ENCODE peak calls at places on chromosomes 4 and X, in five cellular contexts. T is IMR-90, H is neuronal stem cell, Q is H1, I is mesendoderm. R is an unnamed sample.

GRCh38 chrX:17859609-17860178 is 1.4 kb downstream of the RAI2 start:
- DNase-seq in T (no peak), H (no peak), I (peak), Q (no peak), R (no peak)

GRCh38 chr4:128868758-128869157 is 59.3 kb downstream of the JADE1 start:
- DNase-seq in Q (no peak), H (no peak), T (no peak), I (no peak), R (no peak)

GRCh38 chr4:57078685-57079521 is 31.3 kb downstream of the IGFBP7 start:
- DNase-seq in H (peak), Q (no peak), I (peak), T (no peak), R (peak)

GRCh38 chr4:183100827-183101226 is 1.8 kb downstream of the WWC2 start:
- DNase-seq in I (peak), T (no peak), Q (no peak), H (no peak), R (no peak)

GRCh38 chr4:40963912-40964478 is 214.2 kb downstream of the NSUN7 start:
- DNase-seq in T (peak), H (no peak), Q (no peak), I (no peak), R (no peak)

GRCh38 chr4:184751585-184751956 is 17.7 kb upstream of the CENPU start:
- DNase-seq in I (no peak), H (no peak), Q (no peak), T (no peak), R (no peak)

GRCh38 chrX:151825927-151826471 is 86.7 kb upstream of the MAGEA4 start:
- DNase-seq in T (peak), Q (no peak), H (no peak), I (peak), R (no peak)

GRCh38 chrX:17922303-17922702 is 61.2 kb upstream of the RAI2 start:
- DNase-seq in T (no peak), H (no peak), Q (no peak), I (no peak), R (no peak)

GRCh38 chr4:1166509-1167243 is 5.7 kb downstream of the SPON2 start:
- DNase-seq in I (no peak), T (no peak), Q (no peak), H (no peak), R (no peak)

GRCh38 chr4:1832690-1833089 is 23.3 kb downstream of the LETM1 start:
- DNase-seq in Q (no peak), T (no peak), H (no peak), I (no peak), R (no peak)

GRCh38 chr4:38177792-38178665 is 217.8 kb downstream of the PTTG2 start:
- DNase-seq in I (no peak), H (no peak), Q (no peak), T (no peak), R (no peak)

DNA sequence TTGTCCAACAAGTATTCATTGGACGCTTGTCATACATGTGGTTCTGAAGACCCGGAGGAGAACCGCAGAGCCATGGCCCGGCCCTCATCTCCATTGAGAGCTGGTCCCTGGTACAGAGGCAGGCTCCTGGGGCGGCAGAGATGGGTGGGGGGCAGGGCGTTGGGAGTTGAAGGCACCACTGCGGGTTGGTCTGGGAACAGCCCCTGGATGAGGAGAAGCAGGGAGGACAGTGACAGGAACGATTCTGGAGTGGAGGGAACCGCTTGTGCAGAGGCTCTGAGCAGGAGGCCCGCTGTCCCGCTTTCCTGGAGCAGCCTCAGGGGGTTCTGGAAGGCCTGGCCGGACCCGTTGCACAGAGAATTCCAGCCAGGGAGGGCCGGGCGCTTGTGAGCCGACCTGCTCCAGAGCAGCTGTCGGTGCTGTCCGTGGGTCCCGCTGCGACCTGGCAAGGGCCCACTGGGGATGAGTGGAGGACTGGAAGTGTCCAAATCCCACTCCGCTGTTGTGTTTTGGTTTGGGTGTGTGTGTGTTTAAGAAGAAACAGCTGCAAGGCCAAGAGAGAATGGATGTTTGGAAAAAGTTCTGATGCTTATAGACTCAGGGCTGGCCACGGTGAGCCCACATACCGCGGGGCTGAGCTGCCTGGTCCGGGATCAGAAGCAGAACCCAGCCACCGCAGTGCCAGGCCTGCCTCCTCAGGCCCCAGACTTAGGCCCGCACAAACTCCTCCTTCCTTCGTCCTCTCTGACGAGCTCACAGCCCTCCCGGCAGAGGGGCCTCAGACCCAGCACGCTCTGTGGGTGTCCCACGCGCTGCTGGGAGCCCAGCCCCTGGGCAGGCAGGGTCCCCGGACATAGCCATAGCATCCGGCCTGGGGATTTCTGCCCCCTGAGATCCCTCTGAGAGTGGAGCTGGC is 73.8 kb downstream of the HTRA3 start:
- DNase-seq in H (no peak), I (no peak), T (no peak), Q (no peak), R (no peak)
- H2BK15ac ChIP-seq in H (no peak), I (no peak), T (no peak), Q (no peak), R (no peak)

DNA sequence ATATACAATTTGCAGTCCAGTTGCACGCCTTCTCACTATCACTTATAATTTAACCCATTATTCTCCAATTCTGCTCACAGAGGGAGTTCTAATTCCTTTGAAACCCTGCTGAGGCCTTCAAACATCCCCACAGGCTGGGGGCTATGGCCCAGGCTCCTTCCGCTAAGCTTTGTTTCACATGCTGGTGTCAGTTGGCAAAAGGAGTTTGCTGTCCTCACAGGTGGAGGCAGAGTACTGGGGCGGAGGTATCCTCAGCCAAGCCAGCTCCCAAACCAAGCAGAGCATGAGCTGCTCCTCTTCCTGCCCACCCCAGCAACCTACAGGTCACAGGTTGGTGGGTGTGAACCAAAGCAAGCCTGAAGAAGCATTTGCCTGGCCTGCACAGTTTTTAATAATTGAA is 21.5 kb downstream of the BTC start:
- DNase-seq in H (no peak), T (no peak), Q (no peak), I (no peak), R (peak)
- H2BK15ac ChIP-seq in H (peak), T (no peak), Q (no peak), I (no peak), R (no peak)

GRCh38 chr4:4860381-4860802 is 927 bp downstream of the MSX1 start:
- DNase-seq in Q (no peak), I (no peak), H (no peak), T (peak), R (no peak)
- H2BK15ac ChIP-seq in Q (no peak), I (no peak), H (no peak), T (no peak), R (no peak)

DNA sequence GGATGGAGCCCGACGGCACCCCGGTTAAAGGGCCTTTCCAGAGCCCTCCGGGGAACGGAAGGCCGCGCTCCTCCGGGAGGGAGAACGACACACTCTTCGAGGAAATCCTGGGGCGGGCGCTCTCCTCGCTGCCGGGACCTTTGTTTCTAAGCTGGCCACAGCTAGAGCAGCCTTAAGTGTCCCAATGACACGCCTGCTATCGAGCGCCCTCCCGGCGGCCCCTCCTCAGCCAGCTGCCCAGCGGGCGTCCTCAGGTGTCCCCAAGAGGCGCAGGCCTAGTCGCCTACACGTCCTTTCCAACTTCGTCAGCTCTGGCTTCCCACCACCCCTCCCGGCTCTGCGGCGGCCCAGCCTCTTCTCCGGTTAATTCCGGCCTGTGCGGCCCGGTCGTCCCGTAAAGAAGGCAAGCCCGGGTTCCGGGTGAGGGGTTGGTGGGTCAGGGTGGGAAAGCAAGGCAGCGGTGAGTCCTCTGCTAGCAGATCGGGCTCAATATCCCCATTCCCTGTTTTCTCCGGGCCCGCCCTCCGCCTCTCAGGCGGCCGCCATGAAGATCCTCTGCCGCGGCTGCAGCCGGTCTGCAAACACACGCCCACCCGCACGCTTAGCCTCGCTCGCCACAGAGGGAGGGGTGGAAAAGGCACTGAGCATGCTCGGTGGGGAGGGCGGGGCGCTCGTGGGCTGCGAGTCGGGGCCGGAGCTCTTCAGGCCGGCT is 449 bp upstream of the RAP1GDS1 start:
- DNase-seq in Q (peak), T (peak), H (peak), I (peak), R (peak)
- H2BK15ac ChIP-seq in Q (peak), T (no peak), H (no peak), I (no peak), R (no peak)

R was measured in H9.